ENCODE peak calls at places on chromosomes 13 and 19, in five cellular contexts. F is BJ, I is PC-3, K is heart left ventricle, A is Peyer's patch. T is an unnamed sample.
A peak's percentile ranks its signal among the peaks of the same experiment; 100 is the strongest.

GRCh38 chr19:54188224-54188871 is 1.0 kb downstream of the MBOAT7 start:
- DNase-seq in F (no peak), I (peak; percentile 54), K (no peak), A (peak; percentile 71), T (peak; percentile 30)

GRCh38 chr19:14138576-14139265 is 2.3 kb upstream of the ASF1B start:
- DNase-seq in F (no peak), I (no peak), K (no peak), A (no peak), T (no peak)

GRCh38 chr19:38841787-38842438 is 7.9 kb downstream of the HNRNPL start:
- DNase-seq in F (no peak), I (no peak), K (no peak), A (peak; percentile 78), T (no peak)

GRCh38 chr13:50320297-50320862 is 305.1 kb downstream of the KCNRG start:
- DNase-seq in F (no peak), I (peak; percentile 89), K (no peak), A (no peak), T (peak; percentile 55)

GRCh38 chr13:20221772-20222171 is 10.3 kb downstream of the GJB6 start:
- DNase-seq in F (no peak), I (no peak), K (no peak), A (no peak), T (peak; percentile 61)

GRCh38 chr19:48637948-48638830 is 1.0 kb upstream of the DBP start:
- DNase-seq in F (peak; percentile 59), I (peak; percentile 85), K (peak; percentile 90), A (peak; percentile 94), T (peak; percentile 98)

GRCh38 chr13:112059457-112060317 is 7.3 kb upstream of the SOX1 start:
- DNase-seq in F (no peak), I (no peak), K (no peak), A (no peak), T (no peak)

GRCh38 chr19:11067356-11068113 is 21.7 kb upstream of the LDLR start:
- DNase-seq in F (no peak), I (no peak), K (no peak), A (no peak), T (no peak)

GRCh38 chr13:24923305-24923640 is 159.3 kb downstream of the RNF17 start:
- DNase-seq in F (peak; percentile 44), I (peak; percentile 15), K (no peak), A (no peak), T (peak; percentile 83)

GRCh38 chr19:55528030-55528801 is 8.7 kb downstream of the SBK2 start:
- DNase-seq in F (no peak), I (peak; percentile 23), K (no peak), A (no peak), T (peak; percentile 37)

GRCh38 chr19:36212895-36213294 is 1.6 kb downstream of the ZNF565 start:
- DNase-seq in F (no peak), I (no peak), K (no peak), A (no peak), T (no peak)

GRCh38 chr13:34308725-34309124 is 490.8 kb downstream of the RFC3 start:
- DNase-seq in F (peak; percentile 80), I (no peak), K (no peak), A (no peak), T (peak; percentile 85)

GRCh38 chr13:43263047-43263446 is 239.7 kb downstream of the DNAJC15 start:
- DNase-seq in F (no peak), I (peak; percentile 25), K (no peak), A (no peak), T (no peak)

GRCh38 chr19:5539431-5539833 is 28.3 kb downstream of the TINCR start:
- DNase-seq in F (no peak), I (no peak), K (peak; percentile 36), A (no peak), T (no peak)

GRCh38 chr13:33251131-33251629 is 34.4 kb downstream of the STARD13 start:
- DNase-seq in F (peak; percentile 90), I (peak; percentile 95), K (peak; percentile 45), A (no peak), T (peak; percentile 98)

GRCh38 chr13:49046534-49046933 is 70.8 kb downstream of the FNDC3A start:
- DNase-seq in F (no peak), I (no peak), K (no peak), A (no peak), T (peak; percentile 34)

GRCh38 chr13:112970552-112971287 is 1.7 kb downstream of the MCF2L start:
- DNase-seq in F (peak; percentile 2), I (no peak), K (no peak), A (no peak), T (peak; percentile 3)

GRCh38 chr13:111006508-111007031 is 91.7 kb upstream of the ANKRD10 start:
- DNase-seq in F (peak; percentile 74), I (no peak), K (peak; percentile 88), A (peak; percentile 66), T (peak; percentile 88)

GRCh38 chr13:98447881-98448641 is 128.8 kb downstream of the STK24 start:
- DNase-seq in F (no peak), I (peak; percentile 13), K (no peak), A (no peak), T (peak; percentile 43)

GRCh38 chr13:113977976-113978375 is 4.1 kb upstream of the C13orf46 start:
- DNase-seq in F (no peak), I (no peak), K (no peak), A (peak; percentile 37), T (no peak)

GRCh38 chr19:31356587-31357314 is 7.5 kb upstream of the TSHZ3 start:
- DNase-seq in F (no peak), I (no peak), K (peak; percentile 40), A (peak; percentile 54), T (no peak)

GRCh38 chr19:10194500-10195198 is at the start of gene DNMT1:
- DNase-seq in F (peak; percentile 69), I (peak; percentile 98), K (peak; percentile 95), A (peak; percentile 97), T (peak; percentile 96)

GRCh38 chr19:40242480-40242879 is 16.0 kb upstream of the CCNP start:
- DNase-seq in F (no peak), I (no peak), K (no peak), A (no peak), T (no peak)

GRCh38 chr19:44643605-44644390 is at the start of gene PVR:
- DNase-seq in F (no peak), I (peak; percentile 77), K (peak; percentile 81), A (peak; percentile 75), T (peak; percentile 68)

GRCh38 chr13:45007823-45008222 is 18.5 kb downstream of the GPALPP1 start:
- DNase-seq in F (no peak), I (no peak), K (no peak), A (no peak), T (no peak)

GRCh38 chr13:27601771-27602170 is 18.6 kb downstream of the LNX2 start:
- DNase-seq in F (no peak), I (no peak), K (no peak), A (no peak), T (no peak)

GRCh38 chr13:21012211-21012610 is 49.2 kb downstream of the LATS2 start:
- DNase-seq in F (no peak), I (no peak), K (no peak), A (no peak), T (no peak)

GRCh38 chr19:38319421-38320258 is at the start of gene KCNK6:
- DNase-seq in F (no peak), I (no peak), K (peak; percentile 66), A (peak; percentile 86), T (peak; percentile 15)

GRCh38 chr19:39497850-39498261 is 891 bp upstream of the DLL3 start:
- DNase-seq in F (no peak), I (peak; percentile 33), K (no peak), A (peak; percentile 66), T (no peak)

GRCh38 chr19:10431254-10431942 is 11.1 kb downstream of the PDE4A start:
- DNase-seq in F (no peak), I (peak; percentile 37), K (peak; percentile 27), A (peak; percentile 80), T (peak; percentile 40)

DNA sequence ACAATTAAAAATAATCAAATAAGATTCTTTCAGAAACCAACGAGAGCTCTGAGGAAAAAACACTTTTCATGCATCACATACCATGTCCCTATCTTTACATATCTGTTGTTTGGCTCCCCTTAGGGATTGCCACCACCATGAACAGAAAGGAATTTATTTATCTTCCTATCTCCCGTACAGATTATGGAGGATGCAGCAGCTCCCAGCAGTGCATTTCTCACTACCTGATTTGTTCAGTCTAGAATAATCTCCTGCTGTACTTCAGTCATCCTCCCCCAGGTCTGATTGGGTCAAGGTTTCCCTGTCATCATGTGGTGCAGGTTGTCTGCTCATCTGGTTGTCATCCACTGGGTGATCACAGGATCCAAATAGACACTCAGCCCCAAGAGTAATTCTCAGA is 451.3 kb downstream of the OXGR1 start:
- DNase-seq in F (no peak), I (no peak), K (no peak), A (no peak), T (no peak)
- TF ChIP-seq CTCF in F (no peak), I (no peak), K (no peak), A (no peak), T (no peak)

GRCh38 chr19:18921593-18921992 is 2.1 kb downstream of the DDX49 start:
- DNase-seq in F (no peak), I (no peak), K (no peak), A (no peak), T (no peak)
- H3K4me3 ChIP-seq in F (no peak overlapping the region), I (no peak overlapping the region), K (no peak overlapping the region), A (no peak overlapping the region), T (no peak overlapping the region)

DNA sequence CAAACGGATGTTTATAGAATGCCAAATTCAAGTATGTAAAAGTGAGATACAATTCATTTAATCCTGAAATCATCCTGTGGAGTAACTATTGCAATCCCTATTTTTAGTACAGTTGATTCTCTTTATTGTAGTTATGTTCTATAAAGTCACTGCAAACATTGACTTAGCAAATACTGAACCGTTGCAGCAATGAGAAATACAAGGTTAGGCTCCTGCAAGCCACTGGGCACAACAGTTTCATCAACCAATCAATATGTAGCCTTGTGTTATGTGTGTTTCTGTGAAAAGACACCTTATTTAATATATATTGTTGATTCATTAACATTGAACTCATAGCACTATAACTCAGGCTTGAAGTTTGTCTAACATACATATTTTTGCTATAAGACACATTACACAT is 174.4 kb downstream of the DCT start:
- DNase-seq in F (no peak), I (peak; percentile 30), K (no peak), A (no peak), T (no peak)
- TF ChIP-seq CTCF in F (no peak), I (no peak), K (no peak), A (no peak), T (no peak)

GRCh38 chr19:13094771-13095392 is 7.8 kb downstream of the LYL1 start:
- DNase-seq in F (no peak), I (peak; percentile 50), K (peak; percentile 37), A (peak; percentile 76), T (no peak)

GRCh38 chr19:13094285-13094595 is 8.4 kb downstream of the LYL1 start:
- DNase-seq in F (no peak), I (no peak), K (no peak), A (peak; percentile 60), T (no peak)

GRCh38 chr19:13095934-13096890 is 6.4 kb downstream of the LYL1 start:
- DNase-seq in F (no peak), I (peak; percentile 46), K (peak; percentile 46), A (peak; percentile 69), T (no peak)

GRCh38 chr19:13096968-13097330 is 5.7 kb downstream of the LYL1 start:
- DNase-seq in F (no peak), I (no peak), K (no peak), A (no peak), T (no peak)

DNA sequence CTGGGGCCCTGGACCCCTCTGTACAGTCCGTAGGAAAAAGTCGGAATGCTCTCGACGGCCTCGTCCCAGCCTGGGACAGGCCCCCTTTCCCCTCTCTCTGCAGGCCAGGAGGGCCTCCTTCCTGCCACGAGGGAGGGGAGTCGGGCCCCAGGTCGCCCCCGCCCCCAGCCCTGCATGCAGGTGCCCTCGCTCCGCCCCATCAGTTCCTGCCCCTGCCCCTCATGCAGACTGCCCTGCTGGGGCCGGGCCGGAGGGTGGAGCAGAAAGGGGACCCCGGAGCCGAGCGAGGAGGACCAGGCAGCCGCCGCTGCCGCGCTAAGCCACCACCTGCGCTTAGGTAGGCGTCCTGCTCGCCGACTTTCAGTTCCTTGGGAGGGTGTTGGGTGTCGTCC is 7.3 kb downstream of the LYL1 start:
- DNase-seq in F (no peak), I (no peak), K (peak; percentile 35), A (peak; percentile 85), T (no peak)
- H3K4me3 ChIP-seq in F (no peak overlapping the region), I (peak overlapping the region; percentile 67), K (no peak overlapping the region), A (peak overlapping the region; percentile 27), T (no peak overlapping the region)

T was measured in AG10803.